ENCODE peak calls at places on chromosomes 7 and 10, in six cellular contexts. E is psoas muscle; I is stimulated activated CD4-positive, alpha-beta T cell treated with anti-CD3 and anti-CD28 coated beads, TNF-alpha, amount 100 ng/mL, for 24 hours; Q is amniotic stem cell; T is HEK293T; R is NCI-H1105. H is an unnamed sample.

GRCh38 chr7:28190077-28190476 is 9.5 kb upstream of the JAZF1 start:
- DNase-seq in E (no peak), I (no peak), Q (no peak), T (no peak), R (no peak), H (no peak)

GRCh38 chr7:45625714-45626440 is 51.7 kb downstream of the ADCY1 start:
- DNase-seq in E (no peak), I (no peak), Q (no peak), T (no peak), R (no peak), H (no peak)

GRCh38 chr7:45092100-45092930 is 3.5 kb upstream of the NACAD start:
- DNase-seq in E (no peak), I (no peak), Q (peak), T (peak), R (no peak), H (no peak)

GRCh38 chr10:26468691-26469090 is 30.6 kb downstream of the APBB1IP start:
- DNase-seq in E (no peak), I (no peak), Q (no peak), T (no peak), R (no peak), H (no peak)

GRCh38 chr7:151759591-151760042 is 117.3 kb downstream of the PRKAG2 start:
- DNase-seq in E (peak), I (peak), Q (peak), T (peak), R (peak), H (no peak)

GRCh38 chr7:90412458-90413184 is 9.4 kb downstream of the CLDN12 start:
- DNase-seq in E (peak), I (no peak), Q (no peak), T (peak), R (no peak), H (no peak)

GRCh38 chr7:44639701-44640321 is 33.4 kb downstream of the OGDH start:
- DNase-seq in E (no peak), I (no peak), Q (peak), T (no peak), R (no peak), H (peak)

GRCh38 chr10:60186315-60187071 is 203.2 kb downstream of the ANK3 start:
- DNase-seq in E (peak), I (no peak), Q (no peak), T (no peak), R (no peak), H (no peak)

GRCh38 chr7:3164363-3164762 is 120.7 kb upstream of the CARD11 start:
- DNase-seq in E (no peak), I (no peak), Q (no peak), T (no peak), R (no peak), H (no peak)

GRCh38 chr10:79162861-79163662 is 94.3 kb downstream of the ZMIZ1 start:
- DNase-seq in E (peak), I (no peak), Q (no peak), T (no peak), R (no peak), H (peak)

GRCh38 chr10:125567529-125567928 is 115.4 kb downstream of the TEX36 start:
- DNase-seq in E (no peak), I (no peak), Q (no peak), T (no peak), R (no peak), H (no peak)

GRCh38 chr7:120662291-120662690 is 195.7 kb downstream of the TSPAN12 start:
- DNase-seq in E (no peak), I (no peak), Q (no peak), T (no peak), R (no peak), H (no peak)

GRCh38 chr10:93080350-93081046 is 6.8 kb downstream of the CYP26A1 start:
- DNase-seq in E (no peak), I (peak), Q (no peak), T (peak), R (no peak), H (no peak)

GRCh38 chr10:48535416-48536225 is 69.3 kb downstream of the ARHGAP22 start:
- DNase-seq in E (no peak), I (no peak), Q (no peak), T (no peak), R (no peak), H (no peak)

GRCh38 chr7:44633254-44634186 is 27.1 kb downstream of the OGDH start:
- DNase-seq in E (peak), I (peak), Q (no peak), T (no peak), R (no peak), H (no peak)

GRCh38 chr7:121021266-121021969 is 32.9 kb downstream of the CPED1 start:
- DNase-seq in E (no peak), I (no peak), Q (no peak), T (no peak), R (no peak), H (no peak)

GRCh38 chr7:140754506-140754905 is 58.0 kb downstream of the NDUFB2 start:
- DNase-seq in E (no peak), I (no peak), Q (no peak), T (no peak), R (no peak), H (no peak)

GRCh38 chr10:1156616-1156886 is 100.4 kb downstream of the WDR37 start:
- DNase-seq in E (no peak), I (no peak), Q (no peak), T (no peak), R (no peak), H (no peak)

GRCh38 chr10:118963341-118963740 is 66.2 kb upstream of the NANOS1 start:
- DNase-seq in E (no peak), I (no peak), Q (no peak), T (no peak), R (no peak), H (no peak)

GRCh38 chr7:99340659-99341058 is 15.0 kb downstream of the ARPC1A start:
- DNase-seq in E (no peak), I (no peak), Q (no peak), T (no peak), R (no peak), H (no peak)

H was measured in SW 1271.